ENCODE peak calls at places on chromosomes 16 and 17, in eight cellular contexts. S is brain microvascular endothelial cell, F is PC-9, D is heart left ventricle, X is Panc1, E is colonic mucosa, H is skeletal muscle cell, W is tibial nerve. R is an unnamed sample.

GRCh38 chr16:13429411-13429810 is 490.5 kb upstream of the ERCC4 start:
- DNase-seq in H (no peak), S (no peak), X (no peak), D (no peak), F (peak), W (no peak), E (no peak), R (no peak)

GRCh38 chr16:3458278-3458851 is 14.9 kb downstream of the NAA60 start:
- DNase-seq in E (peak), X (no peak), H (no peak), F (no peak), W (no peak), S (no peak), D (peak), R (no peak)

GRCh38 chr17:81064746-81065475 is 30.0 kb downstream of the BAIAP2 start:
- DNase-seq in X (no peak), H (peak), D (peak), W (no peak), S (peak), F (no peak), E (no peak), R (peak)

GRCh38 chr16:14050297-14051027 is 20.7 kb upstream of the MRTFB start:
- DNase-seq in S (no peak), E (no peak), D (no peak), F (peak), H (no peak), W (no peak), X (no peak), R (no peak)

GRCh38 chr17:67620636-67621035 is 97.1 kb upstream of the NOL11 start:
- DNase-seq in F (no peak), X (no peak), W (no peak), H (no peak), S (no peak), E (no peak), D (no peak), R (peak)

GRCh38 chr16:87747626-87748025 is 18.2 kb downstream of the KLHDC4 start:
- DNase-seq in W (no peak), X (no peak), D (no peak), S (no peak), F (no peak), E (no peak), H (no peak), R (no peak)

GRCh38 chr17:9028171-9028570 is 6.9 kb downstream of the NTN1 start:
- DNase-seq in H (no peak), S (no peak), F (no peak), W (no peak), D (no peak), E (no peak), X (no peak), R (no peak)

GRCh38 chr17:48375356-48375755 is 54.7 kb downstream of the SKAP1 start:
- DNase-seq in E (no peak), D (no peak), F (peak), S (no peak), W (no peak), X (no peak), H (peak), R (no peak)

GRCh38 chr17:80782536-80783427 is 208.9 kb upstream of the CHMP6 start:
- DNase-seq in X (no peak), D (no peak), W (no peak), H (no peak), E (no peak), F (no peak), S (peak), R (no peak)

GRCh38 chr17:79331492-79331891 is 256.9 kb downstream of the ENGASE start:
- DNase-seq in D (no peak), S (no peak), E (no peak), X (no peak), H (no peak), F (no peak), W (no peak), R (no peak)

GRCh38 chr17:38922538-38923291 is 2.7 kb upstream of the LASP1NB start:
- DNase-seq in H (peak), X (no peak), E (peak), F (no peak), W (peak), D (peak), S (no peak), R (no peak)

GRCh38 chr17:7219812-7220592 is at the start of the genes ACADVL and DLG4:
- DNase-seq in W (peak), H (peak), S (peak), D (peak), X (no peak), F (peak), E (peak), R (peak)

GRCh38 chr17:35087731-35088646 is 24.5 kb upstream of the RFFL start:
- DNase-seq in S (peak), D (peak), W (no peak), X (no peak), F (peak), H (no peak), E (peak), R (peak)

GRCh38 chr16:81204794-81205680 is 33.5 kb upstream of the BCO1 start:
- DNase-seq in X (peak), H (peak), W (no peak), D (no peak), S (peak), F (no peak), E (peak), R (peak)

GRCh38 chr17:6843241-6843890 is 11.8 kb upstream of the TEKT1 start:
- DNase-seq in E (no peak), D (no peak), F (peak), W (no peak), X (peak), S (no peak), H (peak), R (no peak)

GRCh38 chr17:57830880-57831279 is 19.0 kb downstream of the MRPS23 start:
- DNase-seq in E (no peak), W (no peak), X (no peak), S (no peak), F (no peak), D (no peak), H (no peak), R (peak)

GRCh38 chr17:57832299-57832698 is 17.5 kb downstream of the MRPS23 start:
- DNase-seq in F (no peak), D (no peak), W (no peak), S (no peak), E (no peak), X (no peak), H (no peak), R (no peak)

GRCh38 chr17:57834146-57834741 is 15.6 kb downstream of the MRPS23 start:
- DNase-seq in S (no peak), W (no peak), H (no peak), F (no peak), D (no peak), X (no peak), E (no peak), R (peak)

GRCh38 chr17:57833597-57833939 is 16.3 kb downstream of the MRPS23 start:
- DNase-seq in E (no peak), F (no peak), S (no peak), X (no peak), W (no peak), H (no peak), D (no peak), R (no peak)

GRCh38 chr17:57832711-57833596 is 16.9 kb downstream of the MRPS23 start:
- DNase-seq in X (no peak), D (peak), H (peak), E (peak), W (peak), F (peak), S (peak), R (peak)
- H3K4me3 ChIP-seq in X (no peak), D (peak), H (peak), E (peak), W (peak), F (no peak), S (peak), R (peak)

GRCh38 chr17:72315514-72315913 is 194.7 kb downstream of the SOX9 start:
- DNase-seq in H (no peak), W (no peak), S (no peak), E (no peak), X (no peak), D (no peak), F (no peak), R (no peak)

GRCh38 chr17:72321886-72322285 is 201.1 kb downstream of the SOX9 start:
- DNase-seq in X (no peak), F (no peak), E (no peak), S (no peak), D (no peak), H (no peak), W (no peak), R (no peak)

GRCh38 chr17:72318131-72318530 is 197.3 kb downstream of the SOX9 start:
- DNase-seq in W (no peak), D (no peak), H (no peak), F (no peak), E (no peak), X (no peak), S (no peak), R (no peak)
- H3K4me3 ChIP-seq in W (no peak), D (no peak), H (no peak), F (no peak), E (no peak), X (no peak), S (no peak), R (no peak)

DNA sequence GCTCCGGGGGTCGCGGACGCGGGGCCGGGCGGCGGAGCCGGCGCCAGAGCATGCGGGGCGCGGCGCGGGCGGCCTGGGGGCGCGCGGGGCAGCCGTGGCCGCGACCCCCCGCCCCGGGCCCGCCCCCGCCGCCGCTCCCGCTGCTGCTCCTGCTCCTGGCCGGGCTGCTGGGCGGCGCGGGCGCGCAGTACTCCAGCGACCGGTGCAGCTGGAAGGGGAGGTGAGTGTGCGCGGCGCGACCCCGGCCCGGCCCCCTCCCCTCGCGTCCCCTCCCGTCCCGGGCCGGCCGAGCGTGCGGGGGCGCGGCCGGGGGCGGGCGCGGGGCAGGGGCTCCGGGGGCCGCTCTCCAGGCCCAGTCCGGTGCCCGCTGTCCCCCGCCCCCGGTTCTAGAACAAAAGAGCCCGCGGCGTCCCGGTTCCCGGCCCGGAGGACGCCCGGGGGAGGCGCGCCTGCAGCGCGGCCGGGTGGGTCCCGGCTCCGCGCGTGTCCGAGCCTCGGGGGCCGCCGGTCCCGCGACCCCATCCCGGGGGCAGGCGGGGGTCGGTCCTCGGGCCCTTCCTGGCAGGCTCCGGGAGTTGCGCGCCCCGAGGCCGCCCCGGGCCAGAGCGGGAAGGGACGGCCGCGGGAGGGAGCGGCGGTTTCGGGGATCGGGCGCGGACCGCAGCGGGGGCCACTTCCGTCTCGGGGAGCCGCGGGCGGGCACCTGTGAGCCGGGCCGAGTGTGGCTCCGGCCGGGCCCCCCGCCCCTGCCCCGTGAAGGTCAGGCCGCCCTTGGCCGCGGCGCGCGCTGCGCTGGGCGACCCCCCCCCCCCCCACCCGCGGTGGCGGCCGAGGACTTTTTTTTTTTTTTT is 582 bp downstream of the METRNL start:
- DNase-seq in D (no peak), S (no peak), X (no peak), W (no peak), H (no peak), E (no peak), F (no peak), R (no peak)
- H3K4me3 ChIP-seq in D (peak), S (peak), X (peak), W (peak), H (peak), E (peak), F (peak), R (peak)

GRCh38 chr16:65521685-65522338 is 399.9 kb upstream of the CDH11 start:
- DNase-seq in S (no peak), W (no peak), X (no peak), F (no peak), D (no peak), E (no peak), H (no peak), R (no peak)
- H3K4me3 ChIP-seq in S (no peak), W (no peak), X (no peak), F (no peak), D (no peak), E (no peak), H (no peak), R (no peak)

DNA sequence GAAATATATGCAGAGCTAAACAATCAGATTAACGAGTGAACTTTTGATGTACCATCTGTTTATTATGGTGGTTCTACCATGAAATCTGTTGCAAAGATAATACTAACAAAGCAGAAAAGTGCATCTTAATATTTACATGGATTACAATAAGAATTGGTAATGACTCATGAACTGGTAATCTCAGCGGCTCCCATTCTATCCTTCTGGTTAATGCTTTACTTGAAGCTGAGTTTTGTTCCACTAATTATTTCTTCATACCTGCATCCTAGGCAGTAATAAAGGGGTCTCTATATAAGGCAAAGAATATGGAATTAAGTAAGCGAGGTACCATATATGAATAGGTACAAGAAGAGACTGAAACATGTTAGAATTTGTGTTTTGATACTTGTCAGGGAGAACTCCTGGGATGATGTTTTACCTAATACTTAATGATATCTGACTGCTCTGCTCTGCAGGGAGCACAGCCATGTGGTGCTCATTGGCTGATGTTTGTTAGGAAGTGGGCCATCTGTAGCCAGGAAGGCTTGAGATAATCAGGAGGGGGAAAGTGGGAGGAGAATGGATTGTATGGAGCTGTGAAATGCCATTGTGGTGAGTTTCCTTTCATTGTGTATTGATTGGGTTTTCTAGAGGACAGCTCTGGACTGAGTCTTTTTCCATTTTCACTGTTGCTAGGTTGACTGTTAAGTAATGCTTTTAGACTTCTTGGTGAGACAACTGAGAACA is 52.6 kb downstream of the MAP2K6 start:
- DNase-seq in H (peak), S (peak), W (no peak), D (no peak), E (no peak), F (no peak), X (no peak), R (peak)
- H3K4me3 ChIP-seq in H (no peak), S (no peak), W (no peak), D (no peak), E (no peak), F (no peak), X (no peak), R (no peak)

GRCh38 chr16:17364319-17365210 is 106.2 kb downstream of the XYLT1 start:
- DNase-seq in H (peak), F (no peak), X (no peak), E (no peak), W (no peak), D (no peak), S (no peak), R (no peak)
- H3K4me3 ChIP-seq in H (no peak), F (no peak), X (no peak), E (no peak), W (no peak), D (no peak), S (no peak), R (no peak)

DNA sequence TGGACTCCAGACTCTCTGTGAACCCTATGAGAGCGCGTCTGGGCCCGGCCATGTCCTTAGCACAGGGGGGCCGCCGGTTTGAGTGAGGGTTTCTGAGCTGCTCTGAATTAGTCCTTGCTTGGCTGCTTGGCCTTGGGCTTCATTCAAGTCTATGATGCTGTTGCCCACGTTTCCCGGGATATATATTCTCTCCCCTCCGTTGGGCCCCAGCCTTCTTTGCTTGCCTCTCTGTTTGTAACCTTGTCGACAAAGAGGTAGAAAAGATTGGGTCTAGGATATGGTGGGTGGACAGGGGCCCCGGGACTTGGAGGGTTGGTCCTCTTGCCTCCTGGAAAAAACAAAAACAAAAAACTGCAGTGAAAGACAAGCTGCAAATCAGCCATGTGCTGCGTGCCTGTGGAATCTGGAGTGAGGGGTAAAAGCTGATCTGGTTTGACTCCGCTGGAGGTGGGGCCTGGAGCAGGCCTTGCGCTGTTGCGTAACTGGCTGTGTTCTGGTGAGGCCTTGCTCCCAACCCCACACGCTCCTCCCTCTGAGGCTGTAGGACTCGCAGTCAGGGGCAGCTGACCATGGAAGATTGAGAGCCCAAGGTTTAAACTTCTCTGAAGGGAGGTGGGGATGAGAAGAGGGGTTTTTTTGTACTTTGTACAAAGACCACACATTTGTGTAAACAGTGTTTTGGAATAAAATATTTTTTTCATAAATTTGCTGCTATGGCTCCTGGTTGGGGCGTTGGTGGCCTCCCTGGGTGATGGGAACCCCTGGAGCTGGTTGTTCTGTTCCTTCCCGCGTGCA is 23.1 kb downstream of the STAT5A start:
- DNase-seq in H (peak), X (no peak), D (peak), E (peak), S (no peak), W (peak), F (no peak), R (peak)
- H3K4me3 ChIP-seq in H (no peak), X (no peak), D (no peak), E (no peak), S (no peak), W (no peak), F (no peak), R (peak)

DNA sequence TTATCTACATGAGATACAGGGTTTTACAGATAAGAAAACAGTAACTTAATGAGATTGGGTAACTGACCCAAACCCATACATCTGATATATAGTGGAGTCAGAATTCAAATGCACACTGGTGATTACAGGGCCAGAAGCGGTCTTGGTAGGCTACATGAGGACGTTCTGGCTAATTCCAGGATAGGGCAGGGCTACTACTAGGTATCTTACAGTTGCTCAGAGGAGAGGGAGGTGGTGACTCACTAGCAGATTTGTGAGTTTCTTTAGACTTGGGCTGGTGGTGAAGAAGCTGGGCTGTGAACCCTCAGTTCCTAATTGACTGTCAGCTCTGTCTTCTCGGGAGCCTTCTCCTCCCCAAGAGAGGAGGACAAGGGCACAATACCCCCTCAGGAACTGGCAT is 21.4 kb downstream of the TRIM16 start:
- DNase-seq in E (no peak), D (no peak), W (no peak), X (no peak), F (no peak), S (no peak), H (no peak), R (no peak)
- H3K4me3 ChIP-seq in E (no peak), D (no peak), W (no peak), X (no peak), F (no peak), S (no peak), H (no peak), R (no peak)

GRCh38 chr17:65558683-65559311 is 2.7 kb downstream of the AXIN2 start:
- DNase-seq in S (no peak), X (no peak), D (no peak), W (no peak), E (peak), F (no peak), H (no peak), R (no peak)
- H3K4me3 ChIP-seq in S (peak), X (peak), D (peak), W (peak), E (peak), F (no peak), H (peak), R (no peak)

DNA sequence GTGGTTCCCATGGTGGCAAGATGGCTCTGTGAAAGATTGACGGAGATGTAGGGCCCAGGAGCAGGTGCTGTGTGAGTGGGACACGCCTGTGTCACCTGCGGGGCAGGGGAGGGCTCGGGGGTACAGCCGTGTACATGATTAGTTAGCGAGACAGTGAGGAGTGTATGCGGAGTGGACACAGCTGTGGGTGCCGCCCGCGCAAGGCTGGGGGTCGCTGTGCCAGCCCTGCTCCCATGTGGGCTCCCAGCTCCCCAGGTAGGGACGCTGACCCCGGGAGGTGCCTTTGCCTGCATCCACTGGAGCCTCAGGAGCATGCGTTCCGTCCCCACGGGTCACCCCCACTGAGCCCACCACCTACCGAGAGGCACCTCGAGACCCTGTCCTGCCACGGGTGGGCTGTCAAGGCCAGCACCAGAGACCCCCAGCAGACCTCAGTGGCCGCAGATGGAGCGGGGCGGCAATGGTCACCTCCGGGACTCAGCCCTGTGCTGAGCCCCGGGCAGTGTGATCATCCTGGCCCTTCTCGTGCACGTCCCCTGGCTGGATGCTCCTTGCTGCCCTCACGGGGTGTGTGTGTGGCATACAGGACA is 7.4 kb downstream of the CAPN15 start:
- DNase-seq in X (no peak), S (no peak), E (no peak), D (no peak), W (no peak), F (no peak), H (no peak), R (no peak)
- H3K4me3 ChIP-seq in X (no peak), S (no peak), E (peak), D (no peak), W (no peak), F (no peak), H (no peak), R (no peak)

R was measured in WERI-Rb-1.